ENCODE peak calls at places on chromosomes 3 and 15, in five cellular contexts. C, L, Y, H and R are unnamed samples.

GRCh38 chr3:153043729-153044314 is 118.2 kb upstream of the RAP2B start:
- DNase-seq in C (peak), L (no peak), Y (no peak), H (no peak), R (no peak)

GRCh38 chr15:99154271-99154670 is 49.4 kb downstream of the SYNM start:
- DNase-seq in C (peak), L (no peak), Y (no peak), H (no peak), R (peak)

GRCh38 chr3:100407164-100407563 is 5.8 kb downstream of the LNP1 start:
- DNase-seq in C (no peak), L (no peak), Y (no peak), H (no peak), R (no peak)

GRCh38 chr3:15601399-15602145 is at the start of the genes BTD and HACL1:
- DNase-seq in C (peak), L (peak), Y (peak), H (peak), R (peak)

GRCh38 chr15:72451224-72451623 is 22.9 kb upstream of the ARIH1 start:
- DNase-seq in C (no peak), L (no peak), Y (no peak), H (no peak), R (no peak)

GRCh38 chr3:122745365-122746021 is 48.1 kb downstream of the HSPBAP1 start:
- DNase-seq in C (peak), L (no peak), Y (no peak), H (no peak), R (no peak)

GRCh38 chr15:64740361-64741170 is 34.8 kb downstream of the RBPMS2 start:
- DNase-seq in C (peak), L (no peak), Y (peak), H (peak), R (no peak)

GRCh38 chr3:28376424-28376823 is 27.8 kb upstream of the AZI2 start:
- DNase-seq in C (peak), L (peak), Y (no peak), H (no peak), R (no peak)

GRCh38 chr3:171454026-171454425 is 6.2 kb downstream of the TNIK start:
- DNase-seq in C (no peak), L (no peak), Y (no peak), H (no peak), R (no peak)

GRCh38 chr15:65115086-65115485 is at the start of gene UBAP1L:
- DNase-seq in C (no peak), L (no peak), Y (no peak), H (no peak), R (no peak)

GRCh38 chr3:187968883-187969580 is 184.9 kb upstream of the LPP start:
- DNase-seq in C (peak), L (peak), Y (peak), H (no peak), R (peak)

GRCh38 chr15:49718234-49718633 is 97.4 kb downstream of the DTWD1 start:
- DNase-seq in C (peak), L (no peak), Y (no peak), H (no peak), R (no peak)

GRCh38 chr15:70362911-70363310 is 265.2 kb upstream of the TLE3 start:
- DNase-seq in C (peak), L (peak), Y (peak), H (no peak), R (peak)

GRCh38 chr3:103705641-103706040 is 1270.8 kb downstream of the ZPLD1 start:
- DNase-seq in C (no peak), L (no peak), Y (no peak), H (no peak), R (no peak)

GRCh38 chr3:7270731-7271130 is 409.8 kb downstream of the GRM7 start:
- DNase-seq in C (no peak), L (no peak), Y (no peak), H (no peak), R (no peak)

GRCh38 chr3:95718168-95718567 is 1096.2 kb upstream of the EPHA6 start:
- DNase-seq in C (no peak), L (no peak), Y (no peak), H (no peak), R (no peak)

GRCh38 chr3:136960838-136961836 is 3.4 kb downstream of the IL20RB start:
- DNase-seq in C (no peak), L (no peak), Y (no peak), H (peak), R (no peak)

GRCh38 chr15:76163429-76164020 is 103.7 kb downstream of the TMEM266 start:
- DNase-seq in C (peak), L (peak), Y (peak), H (no peak), R (no peak)

GRCh38 chr15:60722328-60723112 is 243.6 kb upstream of the ICE2 start:
- DNase-seq in C (no peak), L (no peak), Y (no peak), H (no peak), R (no peak)

GRCh38 chr15:56839641-56840040 is 78.8 kb upstream of the TCF12 start:
- DNase-seq in C (no peak), L (no peak), Y (no peak), H (no peak), R (no peak)

DNA sequence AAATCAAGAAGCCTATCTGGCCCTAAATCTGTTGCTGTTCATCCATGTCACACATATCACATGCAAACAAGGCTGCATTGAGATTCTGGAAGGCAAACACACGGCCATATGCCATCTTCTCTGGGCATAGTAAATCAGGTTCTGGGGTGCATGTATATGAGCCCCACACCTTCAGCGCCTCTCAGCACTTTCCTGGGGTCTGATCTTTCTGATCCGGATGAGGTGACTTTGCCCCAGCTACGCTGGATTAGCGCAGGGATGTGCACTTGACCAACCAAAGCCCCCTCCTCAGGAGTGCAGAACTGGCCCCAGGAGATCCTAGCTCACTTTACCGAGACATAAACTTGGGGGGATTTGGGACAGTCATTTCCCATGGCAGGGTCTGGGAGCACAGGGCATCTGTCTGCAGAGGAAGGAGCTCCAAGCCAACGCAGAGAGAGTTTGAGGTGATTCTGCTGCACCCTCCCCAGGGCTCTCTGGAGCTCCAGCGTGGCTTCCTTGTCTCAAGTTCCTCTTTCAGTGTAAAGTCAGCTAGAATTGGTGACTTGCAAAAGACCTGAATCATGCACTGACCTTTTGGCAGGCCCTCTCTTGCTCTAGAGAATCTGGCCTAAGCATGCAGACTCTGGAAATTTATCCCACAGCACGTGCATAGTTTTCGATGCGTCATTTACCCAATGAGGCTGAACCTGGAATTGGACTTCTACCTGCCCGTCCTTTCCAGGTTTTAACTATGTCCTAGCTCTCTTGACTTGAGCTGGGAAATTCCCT is 63.5 kb upstream of the KLF13 start:
- DNase-seq in C (peak), L (peak), Y (peak), H (no peak), R (peak)
- TF ChIP-seq POLR2A in C (no peak), L (no peak), Y (no peak), H (no peak), R (peak)

GRCh38 chr3:117477214-117477755 is 767.7 kb downstream of the TUSC7 start:
- DNase-seq in C (no peak), L (no peak), Y (no peak), H (no peak), R (no peak)
- TF ChIP-seq POLR2A in C (no peak), L (no peak), Y (no peak), H (no peak), R (no peak)

DNA sequence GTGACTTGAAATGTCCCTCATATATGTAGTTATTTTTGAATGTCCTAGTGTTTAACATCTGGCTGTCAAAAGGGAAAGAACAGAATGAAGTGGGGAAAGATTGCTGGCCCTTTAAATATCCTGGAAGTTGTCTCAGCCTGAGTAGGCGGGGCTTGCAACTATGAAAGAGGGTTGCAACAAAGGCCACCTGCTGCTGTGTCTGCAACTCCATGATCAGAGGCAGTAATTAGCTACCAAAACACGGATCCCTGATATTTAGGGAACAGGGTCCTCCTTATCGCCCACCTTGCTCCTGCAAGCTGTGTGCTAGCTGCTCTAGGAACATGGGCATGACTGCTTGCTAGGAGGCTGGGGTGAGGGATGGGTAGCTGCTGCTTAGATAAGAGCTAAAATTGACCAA is 100.2 kb upstream of the CFAP20DC start:
- DNase-seq in C (no peak), L (no peak), Y (no peak), H (no peak), R (no peak)
- TF ChIP-seq POLR2A in C (no peak), L (no peak), Y (no peak), H (no peak), R (no peak)

GRCh38 chr15:90881978-90882721 is 2.2 kb upstream of the FES start:
- DNase-seq in C (no peak), L (no peak), Y (no peak), H (no peak), R (peak)
- TF ChIP-seq POLR2A in C (no peak), L (no peak), Y (no peak), H (no peak), R (no peak)

DNA sequence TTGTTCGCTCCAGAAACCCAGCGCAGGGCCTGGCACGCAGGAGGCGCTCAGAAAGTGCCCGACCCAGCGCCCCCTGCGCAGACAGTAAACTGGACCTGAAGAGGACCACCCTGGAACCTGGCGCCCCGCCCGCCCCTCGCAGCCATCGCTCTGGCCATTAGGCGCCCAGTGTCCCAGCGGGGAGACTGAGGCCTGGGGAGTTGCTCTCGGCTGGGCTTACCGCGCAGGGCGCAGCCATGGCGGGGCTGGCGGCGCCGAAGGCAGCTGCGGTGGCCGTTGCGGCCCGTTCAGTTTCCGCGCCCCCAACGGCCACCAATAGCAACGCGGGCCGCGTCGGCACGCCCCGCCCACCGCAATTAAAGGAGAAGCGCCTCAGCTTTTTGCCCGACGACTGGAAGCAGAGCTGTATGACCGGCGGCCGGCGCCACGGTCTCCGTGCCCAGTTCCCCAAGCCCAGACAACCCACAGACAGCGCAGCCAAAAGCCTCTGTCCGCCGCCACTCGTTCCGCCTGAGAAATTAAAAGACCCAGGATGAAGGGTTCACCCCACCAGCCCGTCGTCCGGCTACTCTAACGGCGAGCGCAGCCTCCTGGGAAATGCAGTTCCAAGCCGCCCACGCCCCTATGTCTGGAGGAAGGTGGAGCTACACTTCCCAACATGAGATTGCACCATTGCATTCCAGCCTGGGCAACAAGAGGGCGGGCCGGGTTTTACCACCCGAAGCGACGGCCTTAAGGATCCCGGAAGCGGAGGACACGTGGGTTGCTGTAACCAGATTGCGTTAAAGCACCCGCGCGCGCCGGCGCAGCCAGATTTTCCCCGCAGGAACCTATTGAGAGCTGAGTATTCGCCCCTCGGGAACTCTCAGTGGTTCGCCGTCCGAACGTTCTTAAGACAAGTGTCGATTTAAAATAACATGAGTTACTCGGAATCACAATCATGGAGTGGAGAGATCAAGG is at the start of gene POC1A:
- DNase-seq in C (peak), L (peak), Y (peak), H (peak), R (peak)
- TF ChIP-seq POLR2A in C (no peak), L (peak), Y (peak), H (peak), R (peak)

GRCh38 chr3:197350446-197350845 is 52.0 kb upstream of the DLG1 start:
- DNase-seq in C (no peak), L (no peak), Y (no peak), H (no peak), R (no peak)
- TF ChIP-seq POLR2A in C (no peak), L (no peak), Y (no peak), H (no peak), R (no peak)

GRCh38 chr3:149752051-149752787 is at the start of gene COMMD2:
- DNase-seq in C (peak), L (peak), Y (peak), H (peak), R (peak)
- TF ChIP-seq POLR2A in C (no peak), L (peak), Y (peak), H (peak), R (peak)

DNA sequence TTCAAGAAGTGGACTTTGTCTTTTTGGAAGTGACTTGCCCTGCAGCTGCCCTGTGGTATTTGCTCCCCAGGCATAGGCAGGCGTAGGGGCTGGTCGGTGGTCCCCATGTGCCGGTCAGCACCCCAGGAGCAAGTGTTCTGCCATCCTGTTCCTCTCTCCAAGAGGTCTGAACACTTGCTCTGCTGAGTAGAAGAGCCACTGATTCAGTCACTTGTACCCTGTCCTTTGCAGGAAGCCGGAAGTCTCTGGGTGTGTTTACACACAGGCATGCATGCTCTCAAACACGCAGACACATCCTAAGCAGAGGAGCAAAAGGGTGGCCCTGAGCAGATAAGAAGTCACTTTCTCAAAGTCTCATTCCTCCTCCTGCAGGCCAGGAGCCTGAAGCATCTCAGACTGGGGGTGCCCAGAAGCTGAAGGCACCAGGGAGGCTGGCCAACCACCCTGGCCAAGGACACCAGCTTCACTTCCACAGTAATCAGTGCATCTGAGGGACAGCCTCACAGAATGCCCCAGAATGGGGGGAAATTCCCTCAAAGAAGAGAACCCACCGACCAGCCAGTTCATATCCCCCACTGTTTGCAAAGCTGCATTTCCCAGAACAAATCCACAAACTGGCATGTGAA is 88.7 kb upstream of the POMGNT2 start:
- DNase-seq in C (no peak), L (no peak), Y (no peak), H (no peak), R (no peak)
- TF ChIP-seq POLR2A in C (no peak), L (no peak), Y (no peak), H (no peak), R (no peak)